ENCODE peak calls at places on chromosomes 6 and 20, in nine cellular contexts. F, P, J, A, Y, B, U, C and D are unnamed samples.

GRCh38 chr20:33704197-33704924 is 15.7 kb downstream of the PXMP4 start:
- DNase-seq in F (no peak), P (no peak), J (no peak), A (no peak), Y (no peak), B (no peak), U (no peak), C (no peak), D (no peak)

GRCh38 chr20:32473231-32474008 is 111.7 kb downstream of the NOL4L start:
- DNase-seq in F (no peak), P (peak), J (no peak), A (peak), Y (no peak), B (no peak), U (no peak), C (peak), D (peak)

GRCh38 chr20:57654998-57655811 is 35.0 kb upstream of the ZBP1 start:
- DNase-seq in F (no peak), P (no peak), J (peak), A (peak), Y (no peak), B (no peak), U (no peak), C (peak), D (no peak)

GRCh38 chr20:58910473-58910872 is 58.0 kb downstream of the GNAS start:
- DNase-seq in F (no peak), P (no peak), J (no peak), A (no peak), Y (no peak), B (no peak), U (no peak), C (no peak), D (no peak)

GRCh38 chr6:162173448-162173847 is 554.1 kb downstream of the PRKN start:
- DNase-seq in F (no peak), P (no peak), J (no peak), A (no peak), Y (no peak), B (no peak), U (no peak), C (no peak), D (no peak)

GRCh38 chr6:107488875-107489635 is 862 bp upstream of the SOBP start:
- DNase-seq in F (no peak), P (peak), J (peak), A (peak), Y (peak), B (no peak), U (no peak), C (peak), D (peak)

GRCh38 chr6:160042014-160042773 is 73.3 kb downstream of the IGF2R start:
- DNase-seq in F (no peak), P (no peak), J (no peak), A (no peak), Y (no peak), B (no peak), U (no peak), C (no peak), D (no peak)

GRCh38 chr20:6588296-6588695 is 179.2 kb upstream of the BMP2 start:
- DNase-seq in F (no peak), P (no peak), J (no peak), A (no peak), Y (no peak), B (no peak), U (no peak), C (no peak), D (no peak)

GRCh38 chr6:147297663-147298313 is 93.6 kb downstream of the STXBP5 start:
- DNase-seq in F (no peak), P (no peak), J (no peak), A (no peak), Y (no peak), B (no peak), U (no peak), C (no peak), D (no peak)

GRCh38 chr6:1849686-1850580 is 240.2 kb downstream of the FOXC1 start:
- DNase-seq in F (no peak), P (no peak), J (no peak), A (no peak), Y (peak), B (no peak), U (no peak), C (no peak), D (no peak)

GRCh38 chr6:343960-344815 is 47.4 kb upstream of the IRF4 start:
- DNase-seq in F (no peak), P (no peak), J (no peak), A (no peak), Y (no peak), B (no peak), U (no peak), C (no peak), D (no peak)

GRCh38 chr20:34300809-34301586 is 2.2 kb downstream of the AHCY start:
- DNase-seq in F (no peak), P (peak), J (no peak), A (peak), Y (no peak), B (no peak), U (no peak), C (no peak), D (no peak)

GRCh38 chr6:106520711-106521367 is 108.5 kb downstream of the RTN4IP1 start:
- DNase-seq in F (peak), P (no peak), J (no peak), A (no peak), Y (peak), B (no peak), U (no peak), C (no peak), D (peak)

GRCh38 chr6:3731700-3732099 is 19.8 kb downstream of the PXDC1 start:
- DNase-seq in F (no peak), P (no peak), J (no peak), A (no peak), Y (no peak), B (no peak), U (no peak), C (peak), D (no peak)

GRCh38 chr6:21826460-21826859 is 232.9 kb downstream of the SOX4 start:
- DNase-seq in F (no peak), P (no peak), J (no peak), A (no peak), Y (no peak), B (no peak), U (no peak), C (no peak), D (no peak)

GRCh38 chr6:21824431-21825180 is 231.1 kb downstream of the SOX4 start:
- DNase-seq in F (no peak), P (no peak), J (no peak), A (no peak), Y (no peak), B (no peak), U (no peak), C (no peak), D (no peak)

GRCh38 chr6:21827425-21828192 is 234.1 kb downstream of the SOX4 start:
- DNase-seq in F (no peak), P (no peak), J (no peak), A (no peak), Y (no peak), B (no peak), U (no peak), C (no peak), D (no peak)

GRCh38 chr6:21828689-21829088 is 235.1 kb downstream of the SOX4 start:
- DNase-seq in F (no peak), P (no peak), J (no peak), A (no peak), Y (no peak), B (no peak), U (no peak), C (no peak), D (no peak)

DNA sequence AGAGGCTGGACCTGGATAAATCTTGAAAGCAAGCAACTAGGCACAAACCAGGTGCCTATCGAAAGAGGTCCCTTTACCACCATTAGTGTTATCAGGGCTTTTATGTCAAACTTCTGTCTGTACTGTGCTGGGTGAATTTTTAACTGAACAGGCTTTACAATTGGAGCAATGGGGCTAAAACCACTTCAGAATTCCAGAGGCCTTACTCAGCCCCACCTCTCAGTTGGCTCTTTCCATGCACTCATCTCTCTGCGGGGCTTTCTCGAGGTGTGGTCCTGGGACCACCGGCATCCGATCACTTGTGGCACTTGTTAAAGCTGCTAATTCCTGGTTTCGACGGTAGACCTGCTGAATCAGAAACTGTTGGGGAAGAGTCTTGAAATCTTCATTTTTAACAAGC is 232.5 kb downstream of the SOX4 start:
- DNase-seq in F (no peak), P (peak), J (peak), A (peak), Y (no peak), B (no peak), U (no peak), C (no peak), D (no peak)
- TF ChIP-seq REST in F (no peak), P (no peak), J (no peak), A (no peak), Y (no peak), B (no peak), U (no peak), C (no peak), D (no peak)

GRCh38 chr20:19943021-19943659 is 74.0 kb upstream of the NAA20 start:
- DNase-seq in F (no peak), P (no peak), J (no peak), A (no peak), Y (peak), B (no peak), U (no peak), C (no peak), D (no peak)

GRCh38 chr20:19938421-19938787 is 78.8 kb upstream of the NAA20 start:
- DNase-seq in F (no peak), P (no peak), J (no peak), A (no peak), Y (no peak), B (no peak), U (no peak), C (no peak), D (no peak)

GRCh38 chr20:19942611-19943010 is 74.6 kb upstream of the NAA20 start:
- DNase-seq in F (no peak), P (no peak), J (no peak), A (no peak), Y (no peak), B (no peak), U (no peak), C (no peak), D (no peak)

GRCh38 chr20:19937651-19938420 is 79.3 kb upstream of the NAA20 start:
- DNase-seq in F (peak), P (no peak), J (no peak), A (no peak), Y (peak), B (no peak), U (no peak), C (no peak), D (no peak)

DNA sequence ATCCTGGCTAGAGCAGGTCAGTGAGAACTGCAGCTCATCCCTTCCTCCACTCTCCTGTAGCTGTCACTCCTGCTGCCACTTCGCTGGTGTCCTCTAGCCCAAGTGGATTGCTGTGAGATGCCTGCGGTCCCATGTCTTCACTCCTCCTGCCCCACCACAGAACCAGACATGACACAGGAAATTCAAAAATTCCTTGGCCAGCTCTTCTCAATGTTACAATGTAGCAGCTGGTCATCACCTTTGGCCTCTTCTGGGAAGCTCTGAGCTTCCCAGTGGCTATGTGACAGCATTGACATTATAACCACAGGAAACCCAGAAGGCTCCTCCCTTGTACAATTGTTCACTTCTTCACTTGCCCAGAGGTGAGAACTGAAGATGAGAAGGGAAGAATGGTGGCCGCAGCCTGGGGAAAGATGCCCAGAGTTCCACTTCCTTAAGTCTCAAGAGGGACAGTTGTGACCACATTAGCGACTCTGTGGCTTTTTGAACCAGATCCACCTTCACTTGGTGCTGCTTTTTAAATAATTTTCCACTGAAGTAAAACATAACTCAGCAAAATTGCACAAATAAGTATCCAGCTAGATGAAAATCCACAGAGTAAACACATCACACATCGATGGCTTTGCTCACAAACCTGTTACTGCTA is 76.1 kb upstream of the NAA20 start:
- DNase-seq in F (no peak), P (no peak), J (no peak), A (no peak), Y (peak), B (no peak), U (no peak), C (no peak), D (no peak)
- TF ChIP-seq REST in F (no peak), P (no peak), J (no peak), A (no peak), Y (no peak), B (no peak), U (no peak), C (no peak), D (no peak)

GRCh38 chr6:30820196-30820595 is 64.1 kb upstream of the DDR1 start:
- DNase-seq in F (no peak), P (peak), J (peak), A (no peak), Y (no peak), B (no peak), U (peak), C (no peak), D (no peak)
- TF ChIP-seq REST in F (no peak), P (no peak), J (no peak), A (no peak), Y (no peak), B (no peak), U (no peak), C (no peak), D (no peak)

GRCh38 chr6:53440331-53440730 is 91.6 kb upstream of the ELOVL5 start:
- DNase-seq in F (no peak), P (no peak), J (no peak), A (peak), Y (no peak), B (no peak), U (no peak), C (no peak), D (no peak)

GRCh38 chr6:53441761-53442160 is 93.0 kb upstream of the ELOVL5 start:
- DNase-seq in F (no peak), P (no peak), J (no peak), A (no peak), Y (no peak), B (no peak), U (no peak), C (no peak), D (no peak)

GRCh38 chr6:53437557-53438202 is 88.9 kb upstream of the ELOVL5 start:
- DNase-seq in F (peak), P (peak), J (peak), A (peak), Y (peak), B (peak), U (peak), C (peak), D (peak)

GRCh38 chr6:53441035-53441493 is 92.3 kb upstream of the ELOVL5 start:
- DNase-seq in F (no peak), P (no peak), J (no peak), A (no peak), Y (no peak), B (no peak), U (no peak), C (no peak), D (no peak)

GRCh38 chr6:53439556-53439955 is 90.8 kb upstream of the ELOVL5 start:
- DNase-seq in F (no peak), P (no peak), J (no peak), A (no peak), Y (no peak), B (no peak), U (no peak), C (no peak), D (no peak)
- TF ChIP-seq REST in F (no peak), P (no peak), J (no peak), A (no peak), Y (no peak), B (no peak), U (no peak), C (no peak), D (no peak)

GRCh38 chr6:145323652-145324051 is 411.7 kb downstream of the EPM2A start:
- DNase-seq in F (no peak), P (no peak), J (no peak), A (no peak), Y (no peak), B (no peak), U (no peak), C (no peak), D (no peak)
- TF ChIP-seq REST in F (no peak), P (no peak), J (no peak), A (no peak), Y (no peak), B (no peak), U (no peak), C (no peak), D (no peak)